ENCODE peak calls at places on chromosomes 3 and 15, in six cellular contexts. One of them, this sample, is unnamed.

GRCh38 chr15:50183112-50183794 is 1.3 kb downstream of the SLC27A2 start:
- DNase-seq in right atrium auricular region: no peak
- DNase-seq in fibroblast of the aortic adventitia: no peak
- DNase-seq in mesothelial cell of epicardium: no peak
- DNase-seq in nephron progenitor cell: no peak
- DNase-seq in neural progenitor cell: no peak
- DNase-seq in this sample: no peak

GRCh38 chr3:50658416-50658815 is 16.3 kb upstream of the DOCK3 start:
- DNase-seq in neural progenitor cell: no peak
- DNase-seq in nephron progenitor cell: no peak
- DNase-seq in right atrium auricular region: no peak
- DNase-seq in fibroblast of the aortic adventitia: no peak
- DNase-seq in mesothelial cell of epicardium: no peak
- DNase-seq in this sample: no peak

GRCh38 chr3:95134693-95135375 is 1072.0 kb downstream of the NSUN3 start:
- DNase-seq in mesothelial cell of epicardium: no peak
- DNase-seq in right atrium auricular region: no peak
- DNase-seq in nephron progenitor cell: no peak
- DNase-seq in fibroblast of the aortic adventitia: no peak
- DNase-seq in neural progenitor cell: no peak
- DNase-seq in this sample: no peak

GRCh38 chr15:40235201-40235890 is 3.5 kb upstream of the PAK6 start:
- DNase-seq in fibroblast of the aortic adventitia: no peak
- DNase-seq in mesothelial cell of epicardium: no peak
- DNase-seq in neural progenitor cell: no peak
- DNase-seq in nephron progenitor cell: no peak
- DNase-seq in right atrium auricular region: no peak
- DNase-seq in this sample: no peak

GRCh38 chr15:96276438-96277210 is 53.9 kb upstream of the NR2F2 start:
- DNase-seq in nephron progenitor cell: no peak
- DNase-seq in neural progenitor cell: no peak
- DNase-seq in mesothelial cell of epicardium: no peak
- DNase-seq in right atrium auricular region: no peak
- DNase-seq in fibroblast of the aortic adventitia: peak; percentile 77
- DNase-seq in this sample: no peak

GRCh38 chr3:104911376-104911775 is 455.3 kb upstream of the ALCAM start:
- DNase-seq in neural progenitor cell: no peak
- DNase-seq in nephron progenitor cell: no peak
- DNase-seq in mesothelial cell of epicardium: no peak
- DNase-seq in fibroblast of the aortic adventitia: peak; percentile 18
- DNase-seq in right atrium auricular region: no peak
- DNase-seq in this sample: no peak

GRCh38 chr15:26873846-26874245 is 7.0 kb downstream of the GABRA5 start:
- DNase-seq in nephron progenitor cell: no peak
- DNase-seq in right atrium auricular region: no peak
- DNase-seq in neural progenitor cell: no peak
- DNase-seq in fibroblast of the aortic adventitia: peak; percentile 22
- DNase-seq in mesothelial cell of epicardium: no peak
- DNase-seq in this sample: no peak

GRCh38 chr15:50426428-50426827 is 2.2 kb downstream of the USP8 start:
- DNase-seq in right atrium auricular region: no peak
- DNase-seq in neural progenitor cell: no peak
- DNase-seq in fibroblast of the aortic adventitia: no peak
- DNase-seq in mesothelial cell of epicardium: no peak
- DNase-seq in nephron progenitor cell: no peak
- DNase-seq in this sample: no peak

GRCh38 chr3:72388117-72388516 is 460.1 kb downstream of the SHQ1 start:
- DNase-seq in nephron progenitor cell: no peak
- DNase-seq in mesothelial cell of epicardium: no peak
- DNase-seq in neural progenitor cell: no peak
- DNase-seq in fibroblast of the aortic adventitia: no peak
- DNase-seq in right atrium auricular region: no peak
- DNase-seq in this sample: no peak

GRCh38 chr3:160205606-160206005 is 19.6 kb upstream of the C3orf80 start:
- DNase-seq in neural progenitor cell: no peak
- DNase-seq in right atrium auricular region: no peak
- DNase-seq in nephron progenitor cell: no peak
- DNase-seq in mesothelial cell of epicardium: no peak
- DNase-seq in fibroblast of the aortic adventitia: peak; percentile 27
- DNase-seq in this sample: no peak

GRCh38 chr3:160213181-160213580 is 12.0 kb upstream of the C3orf80 start:
- DNase-seq in neural progenitor cell: no peak
- DNase-seq in right atrium auricular region: no peak
- DNase-seq in mesothelial cell of epicardium: no peak
- DNase-seq in nephron progenitor cell: no peak
- DNase-seq in fibroblast of the aortic adventitia: no peak
- DNase-seq in this sample: no peak

DNA sequence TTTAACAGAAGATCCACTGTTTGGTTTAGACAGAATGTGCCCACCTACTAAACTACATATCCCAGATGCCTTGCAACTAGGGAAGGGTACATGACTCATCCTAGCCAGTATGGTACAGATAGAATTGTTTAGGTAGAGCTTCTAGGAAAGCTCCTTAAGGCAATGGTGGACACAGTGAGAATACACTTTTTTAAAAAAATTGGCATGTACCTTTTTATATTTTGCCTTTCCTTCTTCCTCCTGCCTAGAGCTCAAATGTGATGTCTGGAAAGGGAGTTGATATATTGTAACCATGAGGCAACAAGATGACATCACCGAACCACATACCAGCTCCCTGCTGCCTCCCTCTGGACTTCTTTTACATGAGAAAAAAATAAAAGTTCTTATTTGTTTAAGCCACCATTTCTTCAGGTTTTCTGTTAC is 14.4 kb upstream of the C3orf80 start:
- DNase-seq in mesothelial cell of epicardium: no peak
- DNase-seq in neural progenitor cell: no peak
- DNase-seq in nephron progenitor cell: no peak
- DNase-seq in right atrium auricular region: no peak
- DNase-seq in fibroblast of the aortic adventitia: peak; percentile 82
- DNase-seq in this sample: peak; percentile 68
- TF ChIP-seq CTCF in mesothelial cell of epicardium: no peak
- TF ChIP-seq CTCF in neural progenitor cell: peak; percentile 33
- TF ChIP-seq CTCF in nephron progenitor cell: no peak
- TF ChIP-seq CTCF in right atrium auricular region: no peak
- TF ChIP-seq CTCF in fibroblast of the aortic adventitia: peak; percentile 49
- TF ChIP-seq CTCF in this sample: peak; percentile 60

GRCh38 chr3:157130881-157131251 is 29.1 kb downstream of the CCNL1 start:
- DNase-seq in mesothelial cell of epicardium: no peak
- DNase-seq in neural progenitor cell: peak; percentile 15
- DNase-seq in right atrium auricular region: no peak
- DNase-seq in fibroblast of the aortic adventitia: no peak
- DNase-seq in nephron progenitor cell: no peak
- DNase-seq in this sample: no peak
- TF ChIP-seq CTCF in mesothelial cell of epicardium: peak; percentile 32
- TF ChIP-seq CTCF in neural progenitor cell: no peak
- TF ChIP-seq CTCF in right atrium auricular region: peak; percentile 26
- TF ChIP-seq CTCF in fibroblast of the aortic adventitia: no peak
- TF ChIP-seq CTCF in nephron progenitor cell: no peak
- TF ChIP-seq CTCF in this sample: no peak

DNA sequence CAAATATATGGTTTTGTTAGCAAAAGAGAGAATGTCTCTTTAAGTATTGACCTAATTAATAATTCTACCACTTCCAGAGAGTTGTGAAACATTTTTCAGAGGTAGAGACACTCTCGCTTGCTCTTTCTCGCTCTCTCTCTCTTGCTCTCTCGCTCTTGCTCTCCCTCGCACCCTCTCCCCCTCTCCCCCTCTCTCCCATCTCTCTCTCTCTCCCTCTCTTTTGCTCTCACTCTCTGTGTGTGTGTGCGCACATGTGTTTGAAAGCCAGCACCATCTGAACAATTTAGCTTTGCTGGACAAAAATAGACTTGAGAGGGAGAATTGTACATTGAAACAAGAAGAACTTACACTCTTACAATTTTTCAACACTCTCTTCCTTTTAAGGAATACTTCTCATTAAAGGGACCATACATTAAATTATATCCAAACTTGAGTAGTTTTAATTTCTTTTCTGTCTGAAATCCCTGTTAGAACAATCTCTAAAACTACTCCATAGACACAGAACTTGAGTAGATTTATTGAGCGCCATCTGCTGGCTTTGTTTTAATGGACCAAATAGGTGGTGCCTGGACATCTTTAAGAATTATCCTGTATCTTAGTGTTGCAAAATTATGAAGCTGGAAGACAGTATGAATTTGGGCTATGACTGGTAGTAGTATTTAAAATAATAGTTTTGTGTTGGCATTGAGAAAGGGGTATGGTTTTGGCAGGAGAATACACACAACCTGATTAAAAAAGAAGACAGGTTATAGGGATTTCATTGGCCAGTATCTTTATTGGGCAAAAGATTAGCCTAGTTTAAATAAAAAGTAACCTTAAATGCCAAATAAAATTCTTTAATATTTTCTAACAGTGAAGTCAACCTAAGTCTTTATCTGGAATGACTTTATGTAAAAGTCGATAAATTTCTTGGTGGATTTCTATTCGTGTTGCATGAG is 124.6 kb downstream of the AKAP13 start:
- DNase-seq in right atrium auricular region: peak; percentile 73
- DNase-seq in neural progenitor cell: peak; percentile 66
- DNase-seq in fibroblast of the aortic adventitia: peak; percentile 83
- DNase-seq in mesothelial cell of epicardium: no peak
- DNase-seq in nephron progenitor cell: peak; percentile 25
- DNase-seq in this sample: peak; percentile 68
- TF ChIP-seq CTCF in right atrium auricular region: peak; percentile 72
- TF ChIP-seq CTCF in neural progenitor cell: peak; percentile 84
- TF ChIP-seq CTCF in fibroblast of the aortic adventitia: peak; percentile 62
- TF ChIP-seq CTCF in mesothelial cell of epicardium: peak; percentile 30
- TF ChIP-seq CTCF in nephron progenitor cell: peak; percentile 45
- TF ChIP-seq CTCF in this sample: peak; percentile 61

GRCh38 chr15:34973512-34973911 is 4.0 kb upstream of the AQR start:
- DNase-seq in nephron progenitor cell: no peak
- DNase-seq in neural progenitor cell: no peak
- DNase-seq in fibroblast of the aortic adventitia: no peak
- DNase-seq in right atrium auricular region: no peak
- DNase-seq in mesothelial cell of epicardium: no peak
- DNase-seq in this sample: no peak

GRCh38 chr15:34964277-34964676 is 5.3 kb downstream of the AQR start:
- DNase-seq in neural progenitor cell: no peak
- DNase-seq in fibroblast of the aortic adventitia: no peak
- DNase-seq in nephron progenitor cell: no peak
- DNase-seq in right atrium auricular region: no peak
- DNase-seq in mesothelial cell of epicardium: no peak
- DNase-seq in this sample: no peak

GRCh38 chr15:34969340-34970097 is at the start of gene AQR:
- DNase-seq in right atrium auricular region: peak; percentile 95
- DNase-seq in fibroblast of the aortic adventitia: peak; percentile 99
- DNase-seq in mesothelial cell of epicardium: peak; percentile 86
- DNase-seq in neural progenitor cell: peak; percentile 97
- DNase-seq in nephron progenitor cell: peak; percentile 86
- DNase-seq in this sample: peak; percentile 97
- TF ChIP-seq CTCF in right atrium auricular region: peak; percentile 87
- TF ChIP-seq CTCF in fibroblast of the aortic adventitia: peak; percentile 97
- TF ChIP-seq CTCF in mesothelial cell of epicardium: peak; percentile 47
- TF ChIP-seq CTCF in neural progenitor cell: peak; percentile 71
- TF ChIP-seq CTCF in nephron progenitor cell: peak; percentile 62
- TF ChIP-seq CTCF in this sample: peak; percentile 86